ENCODE peak calls at places on chromosomes 3 and 15, in five cellular contexts. E, R, X, W and T are unnamed samples.

GRCh38 chr3:103056552-103056951 is 621.7 kb downstream of the ZPLD1 start:
- DNase-seq in E (no peak), R (no peak), X (no peak), W (no peak), T (no peak)

GRCh38 chr3:148992027-148992634 is 791 bp downstream of the GYG1 start:
- DNase-seq in E (peak), R (peak), X (peak), W (peak), T (peak)

GRCh38 chr15:99440551-99441426 is 125.0 kb upstream of the MEF2A start:
- DNase-seq in E (peak), R (peak), X (no peak), W (no peak), T (peak)

GRCh38 chr3:56772926-56773587 is 28.7 kb downstream of the ARHGEF3 start:
- DNase-seq in E (no peak), R (no peak), X (no peak), W (no peak), T (no peak)

GRCh38 chr15:82081904-82082810 is 36.3 kb upstream of the MEX3B start:
- DNase-seq in E (no peak), R (no peak), X (peak), W (no peak), T (no peak)

GRCh38 chr15:80174017-80174746 is 21.4 kb downstream of the FAH start:
- DNase-seq in E (no peak), R (no peak), X (peak), W (peak), T (peak)

GRCh38 chr3:40680685-40681657 is 156.2 kb downstream of the ZNF621 start:
- DNase-seq in E (no peak), R (no peak), X (no peak), W (no peak), T (peak)

GRCh38 chr15:85825118-85825517 is 30.4 kb upstream of the KLHL25 start:
- DNase-seq in E (no peak), R (no peak), X (no peak), W (no peak), T (no peak)

GRCh38 chr3:168165390-168166269 is 69.9 kb upstream of the GOLIM4 start:
- DNase-seq in E (peak), R (peak), X (peak), W (no peak), T (no peak)

GRCh38 chr3:134132961-134133360 is 103.2 kb upstream of the SLCO2A1 start:
- DNase-seq in E (no peak), R (no peak), X (peak), W (no peak), T (no peak)

GRCh38 chr3:50251220-50251619 is 15.2 kb downstream of the GNAI2 start:
- DNase-seq in E (no peak), R (no peak), X (peak), W (no peak), T (no peak)

GRCh38 chr15:46502668-46503067 is 867.8 kb downstream of the SQOR start:
- DNase-seq in E (no peak), R (no peak), X (peak), W (no peak), T (no peak)

GRCh38 chr3:60017631-60018030 is 967.8 kb upstream of the CFAP20DC start:
- DNase-seq in E (no peak), R (peak), X (no peak), W (no peak), T (no peak)

GRCh38 chr15:26667222-26667988 is 105.5 kb downstream of the GABRB3 start:
- DNase-seq in E (no peak), R (no peak), X (no peak), W (no peak), T (peak)

GRCh38 chr3:119362940-119363725 is 69.0 kb downstream of the ARHGAP31 start:
- DNase-seq in E (no peak), R (no peak), X (no peak), W (no peak), T (no peak)

GRCh38 chr15:87597346-87598052 is 659.0 kb downstream of the NTRK3 start:
- DNase-seq in E (no peak), R (no peak), X (peak), W (no peak), T (no peak)

GRCh38 chr3:30342319-30343060 is 263.9 kb upstream of the TGFBR2 start:
- DNase-seq in E (peak), R (no peak), X (peak), W (no peak), T (no peak)

GRCh38 chr15:35705885-35706590 is 160.1 kb upstream of the DPH6 start:
- DNase-seq in E (no peak), R (no peak), X (peak), W (no peak), T (no peak)

GRCh38 chr3:69324362-69325025 is 61.4 kb downstream of the FRMD4B start:
- DNase-seq in E (no peak), R (no peak), X (peak), W (no peak), T (no peak)

GRCh38 chr3:9930804-9931418 is 2.7 kb upstream of the CRELD1 start:
- DNase-seq in E (no peak), R (peak), X (peak), W (no peak), T (no peak)

GRCh38 chr3:177525987-177526712 is 328.9 kb upstream of the TBL1XR1 start:
- DNase-seq in E (no peak), R (no peak), X (peak), W (no peak), T (no peak)

GRCh38 chr3:36894924-36895323 is 49.9 kb downstream of the TRANK1 start:
- DNase-seq in E (no peak), R (peak), X (no peak), W (no peak), T (no peak)

GRCh38 chr15:67915374-67916050 is 75.7 kb upstream of the RNU6-1 start:
- DNase-seq in E (peak), R (no peak), X (peak), W (peak), T (peak)

GRCh38 chr3:50481992-50482391 is 21.4 kb downstream of the CACNA2D2 start:
- DNase-seq in E (no peak), R (no peak), X (no peak), W (no peak), T (no peak)

GRCh38 chr15:31197497-31198414 is 96.2 kb upstream of the TRPM1 start:
- DNase-seq in E (no peak), R (peak), X (peak), W (peak), T (no peak)

GRCh38 chr3:182389041-182389815 is 404.1 kb upstream of the ATP11B start:
- DNase-seq in E (no peak), R (no peak), X (no peak), W (no peak), T (no peak)

GRCh38 chr3:177249203-177249602 is 51.9 kb upstream of the TBL1XR1 start:
- DNase-seq in E (no peak), R (no peak), X (no peak), W (no peak), T (no peak)

GRCh38 chr3:99114565-99115291 is 213.2 kb upstream of the DCBLD2 start:
- DNase-seq in E (no peak), R (peak), X (peak), W (no peak), T (no peak)

GRCh38 chr15:101127503-101128076 is 124.3 kb downstream of the CHSY1 start:
- DNase-seq in E (peak), R (peak), X (peak), W (no peak), T (peak)

GRCh38 chr3:109685084-109686079 is 348.0 kb upstream of the DPPA4 start:
- DNase-seq in E (peak), R (no peak), X (peak), W (peak), T (peak)

GRCh38 chr3:30141927-30142326 is 464.5 kb upstream of the TGFBR2 start:
- DNase-seq in E (no peak), R (no peak), X (no peak), W (no peak), T (no peak)

GRCh38 chr3:127373701-127374625 is 86.1 kb upstream of the PRR20G start:
- DNase-seq in E (no peak), R (peak), X (peak), W (no peak), T (no peak)

GRCh38 chr3:131421957-131422498 is 40.5 kb downstream of the NUDT16 start:
- DNase-seq in E (no peak), R (no peak), X (peak), W (no peak), T (no peak)

GRCh38 chr3:23508464-23508863 is 297.3 kb upstream of the UBE2E1 start:
- DNase-seq in E (no peak), R (no peak), X (no peak), W (no peak), T (no peak)

GRCh38 chr3:65006300-65006739 is 318.5 kb upstream of the ADAMTS9 start:
- DNase-seq in E (no peak), R (no peak), X (peak), W (no peak), T (no peak)

GRCh38 chr15:23663232-23663631 is 15.6 kb upstream of the MAGEL2 start:
- DNase-seq in E (no peak), R (no peak), X (no peak), W (no peak), T (no peak)
- TF ChIP-seq CTCF in E (no peak), R (no peak), X (no peak), W (no peak), T (no peak)

GRCh38 chr15:41080144-41080543 is 35.9 kb downstream of the INO80 start:
- DNase-seq in E (no peak), R (no peak), X (no peak), W (no peak), T (no peak)

GRCh38 chr15:41079717-41080116 is 36.4 kb downstream of the INO80 start:
- DNase-seq in E (no peak), R (no peak), X (no peak), W (no peak), T (no peak)

DNA sequence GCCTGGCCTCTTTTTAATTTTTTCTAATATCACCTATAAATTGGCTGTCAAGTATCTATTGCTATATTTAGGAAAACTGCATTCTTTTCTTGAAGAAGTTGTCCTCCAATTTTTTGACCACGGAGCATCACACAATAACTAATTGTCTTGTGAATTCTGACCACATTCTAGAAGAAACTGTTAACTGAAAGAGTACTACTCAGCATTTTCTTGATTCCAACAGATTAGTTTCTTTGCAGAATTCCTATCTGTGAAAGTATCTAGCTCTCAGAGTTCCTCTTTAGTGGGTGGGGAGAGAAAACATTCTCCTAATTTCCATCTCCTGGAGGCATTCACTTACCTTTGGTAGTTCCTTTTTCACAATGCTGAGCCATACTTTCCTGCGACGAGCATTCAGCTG is 31.1 kb downstream of the INO80 start:
- DNase-seq in E (no peak), R (no peak), X (no peak), W (no peak), T (no peak)
- TF ChIP-seq CTCF in E (no peak), R (no peak), X (no peak), W (no peak), T (no peak)

GRCh38 chr3:159919873-159920272 is 68.8 kb upstream of the IL12A start:
- DNase-seq in E (no peak), R (no peak), X (peak), W (no peak), T (no peak)
- TF ChIP-seq CTCF in E (no peak), R (no peak), X (no peak), W (no peak), T (no peak)

DNA sequence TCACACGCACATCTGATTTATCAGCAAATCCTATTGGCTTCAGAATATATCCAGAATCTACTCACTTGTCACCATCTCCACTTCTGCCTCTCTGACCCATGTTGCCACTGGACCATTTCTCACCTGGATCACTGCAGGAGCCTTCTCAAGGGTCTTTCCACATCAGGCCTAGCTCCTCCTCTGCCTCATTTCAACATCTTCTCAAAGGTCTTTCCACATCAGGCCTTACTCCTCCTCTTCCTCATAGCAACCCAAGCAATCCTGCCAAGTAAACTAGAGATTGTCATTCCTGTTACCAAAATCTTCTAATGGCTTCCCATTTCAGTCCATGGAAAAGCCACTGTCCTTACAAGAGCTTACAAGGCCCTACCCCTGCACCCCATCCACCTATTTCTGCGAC is 18.0 kb upstream of the DUT start:
- DNase-seq in E (no peak), R (no peak), X (no peak), W (no peak), T (no peak)
- TF ChIP-seq CTCF in E (no peak), R (no peak), X (no peak), W (no peak), T (no peak)